ENCODE peak calls at places on chromosomes 4 and X, in eight cellular contexts. H, S, E, A, M, X, V and O are unnamed samples.

GRCh38 chr4:771464-771863 is 54.5 kb downstream of the CPLX1 start:
- DNase-seq in H (no peak), S (no peak), E (no peak), A (no peak), M (no peak), X (no peak), V (no peak), O (peak; percentile 35)

GRCh38 chr4:169662226-169662625 is 41.8 kb downstream of the CLCN3 start:
- DNase-seq in H (no peak), S (no peak), E (no peak), A (no peak), M (no peak), X (no peak), V (no peak), O (no peak)

GRCh38 chr4:13627185-13627605 is 330 bp downstream of the BOD1L1 start:
- DNase-seq in H (no peak), S (peak; percentile 19), E (peak; percentile 6), A (peak; percentile 25), M (peak; percentile 31), X (peak; percentile 42), V (no peak), O (no peak)

GRCh38 chr4:183348706-183349659 is 26.8 kb upstream of the CLDN24 start:
- DNase-seq in H (no peak), S (peak; percentile 96), E (no peak), A (no peak), M (no peak), X (no peak), V (peak; percentile 95), O (no peak)

GRCh38 chr4:142095886-142096605 is 459.7 kb downstream of the IL15 start:
- DNase-seq in H (no peak), S (peak; percentile 98), E (no peak), A (no peak), M (peak; percentile 62), X (no peak), V (peak; percentile 96), O (no peak)

GRCh38 chr4:45350438-45350837 is 624.1 kb upstream of the GNPDA2 start:
- DNase-seq in H (no peak), S (peak; percentile 6), E (no peak), A (no peak), M (no peak), X (peak; percentile 31), V (no peak), O (no peak)

GRCh38 chrX:100358766-100359165 is 51.3 kb downstream of the PCDH19 start:
- DNase-seq in H (no peak), S (no peak), E (no peak), A (no peak), M (no peak), X (no peak), V (no peak), O (no peak)

GRCh38 chr4:119068529-119068962 is 67.1 kb upstream of the MYOZ2 start:
- DNase-seq in H (no peak), S (peak; percentile 13), E (no peak), A (no peak), M (no peak), X (peak; percentile 43), V (peak; percentile 32), O (no peak)

GRCh38 chrX:131703646-131704045 is 159.8 kb downstream of the OR13H1 start:
- DNase-seq in H (no peak), S (no peak), E (no peak), A (no peak), M (no peak), X (no peak), V (no peak), O (no peak)

GRCh38 chrX:64894454-64895038 is 81.7 kb downstream of the ZC4H2 start:
- DNase-seq in H (peak; percentile 69), S (no peak), E (peak; percentile 3), A (no peak), M (peak; percentile 28), X (peak; percentile 64), V (peak; percentile 5), O (peak; percentile 26)

GRCh38 chr4:113979157-113979972 is at the start of gene ARSJ:
- DNase-seq in H (peak; percentile 76), S (peak; percentile 86), E (peak; percentile 63), A (peak; percentile 57), M (peak; percentile 57), X (peak; percentile 80), V (peak; percentile 88), O (peak; percentile 71)

GRCh38 chrX:1031521-1032430 is 180.7 kb downstream of the CRLF2 start:
- DNase-seq in H (no peak), S (no peak), E (no peak), A (no peak), M (no peak), X (no peak), V (no peak), O (peak; percentile 30)

GRCh38 chr4:104772849-104773248 is 278.2 kb upstream of the CXXC4 start:
- DNase-seq in H (no peak), S (no peak), E (no peak), A (no peak), M (no peak), X (no peak), V (no peak), O (no peak)

GRCh38 chr4:87009095-87009648 is 74.4 kb downstream of the AFF1 start:
- DNase-seq in H (no peak), S (no peak), E (no peak), A (no peak), M (no peak), X (no peak), V (no peak), O (no peak)

GRCh38 chr4:87010192-87010591 is 75.4 kb downstream of the AFF1 start:
- DNase-seq in H (no peak), S (no peak), E (no peak), A (no peak), M (no peak), X (no peak), V (no peak), O (no peak)

GRCh38 chr4:87014284-87014782 is 79.5 kb downstream of the AFF1 start:
- DNase-seq in H (no peak), S (no peak), E (no peak), A (no peak), M (no peak), X (no peak), V (peak; percentile 39), O (no peak)

GRCh38 chr4:87012265-87012953 is 77.6 kb downstream of the AFF1 start:
- DNase-seq in H (no peak), S (no peak), E (no peak), A (no peak), M (no peak), X (no peak), V (no peak), O (no peak)

DNA sequence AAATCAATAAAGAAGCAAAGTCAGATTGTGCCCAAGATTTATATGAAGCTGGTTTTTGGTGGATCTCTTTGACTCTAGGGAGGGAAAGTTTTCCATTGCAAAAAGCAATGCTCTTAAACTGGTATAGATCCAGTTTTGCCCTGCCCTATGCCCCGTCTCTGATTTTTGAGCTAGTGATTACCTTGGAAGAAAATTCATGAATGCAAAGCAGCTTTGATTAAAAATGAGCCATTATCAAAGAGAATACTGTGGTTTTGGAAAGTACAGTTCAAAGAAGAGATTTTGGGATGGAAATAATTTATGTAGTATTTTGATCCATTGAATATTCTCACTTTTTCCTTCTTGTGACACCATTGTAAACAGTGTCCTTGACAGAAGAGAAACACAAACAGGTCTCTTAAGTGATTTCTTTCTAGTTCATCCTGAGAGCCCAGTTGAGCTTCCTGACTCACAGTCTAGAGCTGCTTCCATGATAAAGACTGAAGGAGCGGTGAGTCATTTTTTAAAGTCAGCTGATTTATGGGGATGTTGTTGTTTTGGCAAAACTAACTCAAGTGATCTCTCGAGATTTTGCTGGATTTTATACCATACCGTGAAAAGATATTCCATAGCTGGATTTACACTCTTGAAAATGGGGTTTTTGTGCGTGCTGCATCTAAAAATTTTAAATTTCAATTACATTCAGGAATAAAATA is 76.7 kb downstream of the AFF1 start:
- DNase-seq in H (no peak), S (peak; percentile 92), E (no peak), A (no peak), M (peak; percentile 34), X (peak; percentile 75), V (peak; percentile 89), O (no peak)
- H3K4me3 ChIP-seq in H (no peak overlapping the region), S (no peak overlapping the region), E (no peak overlapping the region), A (no peak overlapping the region), M (no peak overlapping the region), X (no peak overlapping the region), V (no peak overlapping the region), O (no peak overlapping the region)

DNA sequence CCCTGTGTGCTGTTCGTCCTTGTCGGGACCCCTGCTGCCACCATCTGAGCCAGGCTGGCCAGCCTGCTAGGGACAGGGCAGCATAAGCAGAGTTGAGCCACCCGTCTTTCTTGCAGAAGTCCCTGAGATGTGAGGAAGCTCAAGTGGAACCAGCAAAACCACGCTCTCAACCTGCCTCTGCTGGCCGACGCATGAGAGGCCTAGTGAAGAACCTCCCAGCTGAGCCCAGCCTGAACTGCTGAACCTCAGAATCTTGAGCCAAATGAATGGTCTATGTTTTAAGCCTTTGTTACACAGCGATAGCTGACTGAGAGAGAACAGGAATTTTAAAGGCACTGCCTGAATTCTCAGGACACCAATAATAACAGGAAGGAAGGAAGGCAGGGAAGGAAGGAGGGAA is 98.9 kb upstream of the ADRA2C start:
- DNase-seq in H (no peak), S (no peak), E (no peak), A (no peak), M (no peak), X (no peak), V (no peak), O (no peak)
- H3K27me3 ChIP-seq in H (no peaks in the 10 kb centered on the region), S (no peaks in the 10 kb centered on the region), E (no peaks in the 10 kb centered on the region), A (no peaks in the 10 kb centered on the region), M (no peaks in the 10 kb centered on the region), X (no peaks in the 10 kb centered on the region), V (peaks cover 38% of the 10 kb centered on the region), O (no peaks in the 10 kb centered on the region)

GRCh38 chrX:118577041-118577440 is 81.4 kb downstream of the DOCK11 start:
- DNase-seq in H (no peak), S (no peak), E (no peak), A (peak; percentile 55), M (peak; percentile 45), X (no peak), V (no peak), O (no peak)

GRCh38 chrX:118585296-118585695 is 89.7 kb downstream of the DOCK11 start:
- DNase-seq in H (no peak), S (no peak), E (no peak), A (no peak), M (no peak), X (no peak), V (no peak), O (no peak)

GRCh38 chrX:118574666-118575065 is 79.1 kb downstream of the DOCK11 start:
- DNase-seq in H (peak; percentile 83), S (no peak), E (peak; percentile 65), A (no peak), M (no peak), X (peak; percentile 10), V (no peak), O (no peak)

GRCh38 chrX:118579417-118579816 is 83.8 kb downstream of the DOCK11 start:
- DNase-seq in H (no peak), S (no peak), E (no peak), A (no peak), M (no peak), X (no peak), V (no peak), O (no peak)
- H3K36me3 ChIP-seq in H (no peaks in the 10 kb centered on the region), S (no peaks in the 10 kb centered on the region), E (no peaks in the 10 kb centered on the region), A (peaks cover 46% of the 10 kb centered on the region), M (no peaks in the 10 kb centered on the region), X (no peaks in the 10 kb centered on the region), V (no peaks in the 10 kb centered on the region), O (no peaks in the 10 kb centered on the region)

GRCh38 chr4:132557660-132558059 is 591.4 kb upstream of the PCDH10 start:
- DNase-seq in H (peak; percentile 20), S (no peak), E (no peak), A (no peak), M (no peak), X (peak; percentile 71), V (no peak), O (peak; percentile 36)
- H3K4me3 ChIP-seq in H (no peak overlapping the region), S (no peak overlapping the region), E (no peak overlapping the region), A (no peak overlapping the region), M (no peak overlapping the region), X (no peak overlapping the region), V (no peak overlapping the region), O (no peak overlapping the region)